ENCODE peak calls at places on chromosome 5, in six cellular contexts. G, T, X, P, K and J are unnamed samples.

GRCh38 chr5:37615184-37615583 is 224.7 kb downstream of the GDNF start:
- DNase-seq in G (peak; percentile 33), T (no peak), X (no peak), P (no peak), K (peak; percentile 81), J (no peak)

GRCh38 chr5:135559342-135559741 is 19.4 kb downstream of the CXCL14 start:
- DNase-seq in G (no peak), T (no peak), X (peak; percentile 38), P (no peak), K (no peak), J (no peak)

GRCh38 chr5:122661496-122662180 is 113.2 kb upstream of the SNX2 start:
- DNase-seq in G (no peak), T (no peak), X (no peak), P (no peak), K (no peak), J (no peak)

GRCh38 chr5:145101246-145101645 is 733.9 kb downstream of the PRELID2 start:
- DNase-seq in G (peak; percentile 14), T (no peak), X (peak; percentile 9), P (no peak), K (no peak), J (no peak)

GRCh38 chr5:133754575-133755169 is 142.3 kb upstream of the FSTL4 start:
- DNase-seq in G (peak; percentile 41), T (no peak), X (peak; percentile 53), P (no peak), K (no peak), J (no peak)

GRCh38 chr5:42953061-42953460 is 87.1 kb downstream of the ANXA2R start:
- DNase-seq in G (no peak), T (no peak), X (no peak), P (no peak), K (no peak), J (no peak)

GRCh38 chr5:73749485-73750270 is 123.7 kb downstream of the ARHGEF28 start:
- DNase-seq in G (no peak), T (no peak), X (no peak), P (no peak), K (no peak), J (no peak)

GRCh38 chr5:169945831-169946261 is 34.4 kb downstream of the INSYN2B start:
- DNase-seq in G (peak; percentile 13), T (no peak), X (peak; percentile 22), P (peak; percentile 37), K (peak; percentile 72), J (peak; percentile 46)

GRCh38 chr5:137757634-137758033 is 3.5 kb upstream of the HNRNPA0 start:
- DNase-seq in G (no peak), T (no peak), X (no peak), P (no peak), K (no peak), J (no peak)

GRCh38 chr5:109880907-109881685 is 191.4 kb downstream of the MAN2A1 start:
- DNase-seq in G (no peak), T (no peak), X (no peak), P (no peak), K (peak; percentile 23), J (no peak)

GRCh38 chr5:12419075-12419474 is 514.8 kb upstream of the CTNND2 start:
- DNase-seq in G (no peak), T (no peak), X (no peak), P (no peak), K (no peak), J (no peak)

GRCh38 chr5:178266581-178266980 is 34.0 kb upstream of the PHYKPL start:
- DNase-seq in G (no peak), T (no peak), X (no peak), P (no peak), K (no peak), J (no peak)

GRCh38 chr5:154977409-154977808 is 36.1 kb upstream of the KIF4B start:
- DNase-seq in G (no peak), T (no peak), X (peak; percentile 27), P (no peak), K (no peak), J (no peak)

GRCh38 chr5:126499742-126500396 is 76.7 kb downstream of the GRAMD2B start:
- DNase-seq in G (peak; percentile 45), T (no peak), X (peak; percentile 13), P (no peak), K (no peak), J (no peak)

GRCh38 chr5:32444946-32445758 is 612 bp upstream of the ZFR start:
- DNase-seq in G (no peak), T (no peak), X (no peak), P (no peak), K (no peak), J (no peak)

GRCh38 chr5:78745985-78746384 is 97.4 kb upstream of the LHFPL2 start:
- DNase-seq in G (no peak), T (no peak), X (no peak), P (no peak), K (no peak), J (no peak)

GRCh38 chr5:995318-995717 is 13.3 kb upstream of the NKD2 start:
- DNase-seq in G (no peak), T (no peak), X (no peak), P (peak; percentile 21), K (no peak), J (no peak)

GRCh38 chr5:160542281-160542680 is 120.6 kb downstream of the PTTG1 start:
- DNase-seq in G (no peak), T (no peak), X (no peak), P (no peak), K (no peak), J (no peak)